ENCODE peak calls at places on chromosome 3, in seven cellular contexts. S is HFF-Myc, Q is NCI-H2171 treated with DMSO at 0.1 percent for 48 hours, U is T-helper 1 cell, W is natural killer cell, O is germinal center, E is cardiac fibroblast. M is an unnamed sample.

GRCh38 chr3:66362541-66362941 is 138.3 kb downstream of the LRIG1 start:
- DNase-seq in S (no peak), Q (no peak), U (no peak), W (no peak), O (no peak), E (peak), M (no peak)

GRCh38 chr3:179189764-179190163 is 41.6 kb downstream of the PIK3CA start:
- DNase-seq in S (no peak), Q (no peak), U (no peak), W (no peak), O (no peak), E (peak), M (no peak)

GRCh38 chr3:17412950-17413530 is 329.4 kb downstream of the TBC1D5 start:
- DNase-seq in S (peak), Q (peak), U (no peak), W (no peak), O (peak), E (peak), M (peak)

GRCh38 chr3:31312400-31312799 is 220.3 kb upstream of the STT3B start:
- DNase-seq in S (no peak), Q (peak), U (no peak), W (no peak), O (no peak), E (peak), M (no peak)

GRCh38 chr3:45795882-45796765 is at the start of gene SLC6A20:
- DNase-seq in S (no peak), Q (no peak), U (no peak), W (no peak), O (no peak), E (no peak), M (no peak)

GRCh38 chr3:77207753-77208152 is 167.9 kb downstream of the ROBO2 start:
- DNase-seq in S (no peak), Q (no peak), U (no peak), W (no peak), O (no peak), E (no peak), M (no peak)

GRCh38 chr3:113148307-113148703 is 63.1 kb upstream of the BOC start:
- DNase-seq in S (no peak), Q (peak), U (no peak), W (no peak), O (no peak), E (no peak), M (no peak)

GRCh38 chr3:147368561-147369151 is 37.7 kb downstream of the ZIC4 start:
- DNase-seq in S (no peak), Q (no peak), U (no peak), W (no peak), O (no peak), E (no peak), M (no peak)

GRCh38 chr3:128878556-128879124 is 780 bp upstream of the ACAD9 start:
- DNase-seq in S (no peak), Q (peak), U (no peak), W (no peak), O (peak), E (peak), M (no peak)